ENCODE peak calls at places on chromosomes 6 and 20, in six cellular contexts. K is GM23248, G is bronchial epithelial cell, E is upper lobe of right lung, U is stomach, F is right lobe of liver. O is an unnamed sample.

GRCh38 chr6:63804381-63804956 is 168.9 kb downstream of the PHF3 start:
- DNase-seq in K (peak; percentile 92), G (peak; percentile 98), E (no peak), U (no peak), F (no peak), O (no peak)

GRCh38 chr20:50278684-50279531 is 88.3 kb downstream of the CEBPB start:
- DNase-seq in K (peak; percentile 48), G (peak; percentile 23), E (peak; percentile 92), U (peak; percentile 89), F (peak; percentile 85), O (no peak)

GRCh38 chr6:161674930-161675523 is 401.2 kb upstream of the AGPAT4 start:
- DNase-seq in K (no peak), G (no peak), E (no peak), U (no peak), F (no peak), O (no peak)

GRCh38 chr20:59082077-59082740 is 39.6 kb upstream of the PRELID3B start:
- DNase-seq in K (peak; percentile 67), G (peak; percentile 97), E (no peak), U (no peak), F (no peak), O (peak; percentile 70)

GRCh38 chr6:113636357-113636824 is 220.8 kb upstream of the MARCKS start:
- DNase-seq in K (peak; percentile 64), G (peak; percentile 68), E (no peak), U (no peak), F (no peak), O (no peak)

GRCh38 chr20:43691928-43692524 is 25.1 kb downstream of the MYBL2 start:
- DNase-seq in K (peak; percentile 60), G (peak; percentile 31), E (no peak), U (peak; percentile 58), F (peak; percentile 66), O (peak; percentile 87)

GRCh38 chr6:140909620-140910019 is 1223.1 kb upstream of the GJE1 start:
- DNase-seq in K (peak; percentile 2), G (no peak), E (no peak), U (no peak), F (no peak), O (no peak)

GRCh38 chr6:16414205-16414604 is 175.8 kb downstream of the GMPR start:
- DNase-seq in K (no peak), G (no peak), E (no peak), U (no peak), F (no peak), O (peak; percentile 52)

GRCh38 chr6:70369332-70369950 is 43.9 kb upstream of the FAM135A start:
- DNase-seq in K (peak; percentile 81), G (peak; percentile 69), E (peak; percentile 74), U (peak; percentile 76), F (peak; percentile 66), O (peak; percentile 87)

GRCh38 chr6:56514395-56514794 is 128.3 kb downstream of the DST start:
- DNase-seq in K (no peak), G (no peak), E (no peak), U (no peak), F (no peak), O (no peak)

GRCh38 chr6:137155830-137156229 is 17.6 kb downstream of the IL22RA2 start:
- DNase-seq in K (peak; percentile 64), G (peak; percentile 80), E (no peak), U (no peak), F (no peak), O (no peak)

GRCh38 chr20:2364014-2364413 is 16.7 kb upstream of the TGM6 start:
- DNase-seq in K (peak; percentile 87), G (peak; percentile 68), E (no peak), U (no peak), F (no peak), O (no peak)

GRCh38 chr6:3372184-3372846 is 84.5 kb downstream of the SLC22A23 start:
- DNase-seq in K (no peak), G (no peak), E (no peak), U (no peak), F (no peak), O (no peak)

GRCh38 chr20:19501476-19502115 is 256.5 kb upstream of the RIN2 start:
- DNase-seq in K (no peak), G (no peak), E (no peak), U (no peak), F (no peak), O (no peak)

GRCh38 chr6:35500782-35501181 is 3.9 kb upstream of the TEAD3 start:
- DNase-seq in K (peak; percentile 78), G (peak; percentile 74), E (no peak), U (no peak), F (no peak), O (no peak)

GRCh38 chr6:53297004-53297403 is 51.7 kb downstream of the ELOVL5 start:
- DNase-seq in K (no peak), G (no peak), E (no peak), U (no peak), F (no peak), O (no peak)

GRCh38 chr6:148407372-148407771 is 64.7 kb downstream of the SASH1 start:
- DNase-seq in K (peak; percentile 93), G (peak; percentile 87), E (no peak), U (no peak), F (no peak), O (no peak)

GRCh38 chr6:168469198-168469943 is 28.4 kb downstream of the SMOC2 start:
- DNase-seq in K (no peak), G (no peak), E (no peak), U (no peak), F (no peak), O (no peak)

GRCh38 chr6:36443951-36444428 is 1.2 kb downstream of the KCTD20 start:
- DNase-seq in K (peak; percentile 46), G (peak; percentile 41), E (no peak), U (no peak), F (no peak), O (peak; percentile 61)

GRCh38 chr6:167860546-167861226 is 34.0 kb downstream of the AFDN start:
- DNase-seq in K (no peak), G (no peak), E (no peak), U (no peak), F (no peak), O (no peak)

GRCh38 chr6:122717350-122717749 is 62.2 kb upstream of the FABP7 start:
- DNase-seq in K (peak; percentile 48), G (no peak), E (no peak), U (no peak), F (no peak), O (no peak)

GRCh38 chr6:163764565-163764964 is 350.0 kb downstream of the QKI start:
- DNase-seq in K (no peak), G (no peak), E (no peak), U (no peak), F (no peak), O (no peak)

GRCh38 chr20:53891306-53891894 is 179.0 kb downstream of the BCAS1 start:
- DNase-seq in K (peak; percentile 68), G (peak; percentile 30), E (no peak), U (no peak), F (no peak), O (no peak)

GRCh38 chr6:2259002-2259494 is 13.6 kb upstream of the GMDS start:
- DNase-seq in K (no peak), G (no peak), E (no peak), U (peak; percentile 65), F (no peak), O (no peak)

DNA sequence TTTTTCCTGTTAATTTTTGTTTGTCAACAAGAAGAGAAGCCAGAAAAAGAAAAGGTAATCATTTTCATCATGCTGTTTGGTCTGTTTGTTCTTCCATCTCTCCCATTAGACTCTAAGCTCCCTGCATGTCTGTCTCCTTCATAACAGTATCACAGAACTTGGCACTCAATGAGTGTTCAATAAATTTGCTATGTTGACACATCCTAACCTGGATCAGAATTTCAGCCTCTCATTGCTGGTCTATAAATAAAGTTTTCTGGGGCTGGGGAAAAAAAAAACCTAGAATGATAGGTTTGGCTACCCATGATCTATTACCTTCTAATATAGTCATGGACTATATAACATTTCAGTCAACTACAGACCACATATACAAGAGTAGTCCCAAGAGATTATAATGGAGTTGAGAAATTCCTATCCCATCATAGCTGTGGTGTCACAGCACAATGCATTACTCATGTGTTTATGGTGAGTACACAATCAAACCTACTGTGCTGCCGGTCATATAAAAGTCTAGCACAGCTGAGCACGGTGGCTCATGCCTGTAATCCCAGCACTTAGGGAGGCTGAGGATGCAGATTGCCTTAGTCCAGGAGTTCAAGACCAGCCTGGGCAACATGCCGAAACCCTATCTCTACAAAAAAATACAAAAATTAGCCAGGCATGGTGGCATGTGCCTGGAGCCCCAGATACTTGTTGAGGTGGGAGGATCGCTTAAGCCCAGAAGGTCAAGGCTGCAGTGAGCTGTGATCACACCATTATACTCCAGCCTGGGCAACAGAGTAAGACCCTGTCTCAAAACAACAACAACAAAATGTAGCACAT is 5.9 kb downstream of the NUDT3 start:
- DNase-seq in K (peak; percentile 93), G (peak; percentile 75), E (no peak), U (no peak), F (no peak), O (no peak)
- H3K36me3 ChIP-seq in K (no peaks in the 10 kb centered on the region), G (no peaks in the 10 kb centered on the region), E (no peaks in the 10 kb centered on the region), U (no peaks in the 10 kb centered on the region), F (no peaks in the 10 kb centered on the region), O (peaks cover 4% of the 10 kb centered on the region)

DNA sequence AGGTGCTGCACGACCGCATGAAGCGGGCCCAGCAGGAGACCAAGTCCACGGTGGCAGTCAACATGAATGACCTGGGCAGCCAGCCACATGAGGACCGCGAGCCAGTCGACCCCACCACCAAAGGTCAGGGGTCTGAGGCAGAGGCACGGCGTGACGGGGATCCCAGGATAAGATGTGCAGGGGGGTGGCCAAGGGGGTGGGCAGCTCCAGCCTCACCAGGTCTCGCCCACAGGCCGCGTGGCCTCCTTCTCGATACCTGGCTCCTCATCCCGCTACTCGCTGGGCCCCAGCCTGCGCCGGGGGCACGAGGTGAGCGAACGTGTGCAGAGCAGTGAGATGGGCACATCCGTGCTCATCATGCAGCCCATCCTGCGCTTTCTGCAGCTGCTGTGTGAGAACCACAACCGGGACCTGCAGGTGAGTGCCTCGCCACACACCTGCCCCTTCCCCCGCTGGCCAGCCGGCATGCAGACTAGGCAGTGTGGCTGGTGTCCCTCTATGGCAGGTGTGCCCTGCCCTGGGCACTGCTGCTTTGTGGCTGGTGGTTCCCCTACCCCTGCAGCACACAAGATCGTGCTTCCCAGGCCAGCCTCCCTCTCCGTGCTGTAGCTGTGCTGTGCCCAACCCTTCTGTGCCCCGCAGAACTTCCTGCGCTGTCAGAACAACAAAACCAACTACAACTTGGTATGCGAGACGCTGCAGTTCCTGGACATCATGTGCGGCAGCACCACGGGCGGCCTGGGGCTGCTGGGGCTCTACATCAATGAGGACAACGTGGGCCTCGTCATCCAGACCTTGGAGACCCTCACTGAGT is 25.9 kb downstream of the UQCC2 start:
- DNase-seq in K (no peak), G (no peak), E (no peak), U (no peak), F (no peak), O (no peak)
- H3K36me3 ChIP-seq in K (no peaks in the 10 kb centered on the region), G (peaks cover 73% of the 10 kb centered on the region), E (peaks cover 91% of the 10 kb centered on the region), U (peaks cover 100% of the 10 kb centered on the region), F (no peaks in the 10 kb centered on the region), O (no peaks in the 10 kb centered on the region)

GRCh38 chr6:44307217-44307616 is 5.9 kb downstream of the AARS2 start:
- DNase-seq in K (no peak), G (no peak), E (no peak), U (no peak), F (no peak), O (no peak)
- H3K36me3 ChIP-seq in K (peaks cover 17% of the 10 kb centered on the region), G (peaks cover 53% of the 10 kb centered on the region), E (peaks cover 81% of the 10 kb centered on the region), U (peaks cover 91% of the 10 kb centered on the region), F (peaks cover 45% of the 10 kb centered on the region), O (peaks cover 9% of the 10 kb centered on the region)

DNA sequence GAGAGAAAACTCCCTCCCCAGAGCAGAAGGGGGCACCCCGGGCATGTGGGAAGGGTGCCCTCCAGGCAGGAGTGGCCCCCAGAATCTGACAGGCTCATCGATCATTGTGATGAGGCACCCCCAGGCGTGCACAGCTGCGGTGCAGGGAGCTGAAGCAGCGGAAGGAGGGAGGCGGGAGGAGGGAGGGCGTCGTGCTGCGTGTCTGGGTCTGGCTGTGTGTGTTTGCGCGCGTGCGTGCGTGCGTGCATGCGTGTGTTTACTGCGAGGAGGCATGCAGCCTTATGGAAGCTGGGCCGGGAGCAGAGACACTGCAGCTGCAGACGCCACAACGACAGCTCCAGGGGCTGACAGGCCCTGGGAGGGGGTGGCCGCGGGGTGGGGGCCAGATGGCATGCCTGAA is 40.4 kb downstream of the FOXP4 start:
- DNase-seq in K (no peak), G (no peak), E (no peak), U (no peak), F (no peak), O (no peak)
- H3K36me3 ChIP-seq in K (no peaks in the 10 kb centered on the region), G (peaks cover 21% of the 10 kb centered on the region), E (peaks cover 20% of the 10 kb centered on the region), U (peaks cover 84% of the 10 kb centered on the region), F (peaks cover 6% of the 10 kb centered on the region), O (no peaks in the 10 kb centered on the region)

O was measured in Karpas-422.